ENCODE peak calls at places on chromosomes 4 and X, in four cellular contexts. N, S, J and Z are unnamed samples.

GRCh38 chrX:48934581-48935331 is 15.9 kb upstream of the PIM2 start:
- DNase-seq in J (no peak), S (no peak), N (no peak), Z (no peak)

GRCh38 chrX:56763556-56764152 is 34.6 kb downstream of the NBDY start:
- DNase-seq in N (peak; percentile 15), S (no peak), J (no peak), Z (no peak)

GRCh38 chrX:29535212-29536162 is 679.9 kb upstream of the MAGEB2 start:
- DNase-seq in S (peak; percentile 23), J (no peak), N (no peak), Z (no peak)

GRCh38 chr4:122796801-122797404 is 29.7 kb upstream of the FGF2 start:
- DNase-seq in J (peak; percentile 63), N (no peak), S (no peak), Z (peak; percentile 34)

GRCh38 chr4:74287164-74287563 is 21.1 kb upstream of the EPGN start:
- DNase-seq in N (no peak), J (no peak), S (no peak), Z (no peak)

GRCh38 chr4:186876961-186877626 is 153.4 kb upstream of the FAT1 start:
- DNase-seq in N (no peak), J (no peak), S (no peak), Z (no peak)

GRCh38 chrX:73215263-73215662 is 612 bp upstream of the NAP1L2 start:
- DNase-seq in S (no peak), N (no peak), J (no peak), Z (no peak)

GRCh38 chrX:13220916-13221315 is 98.9 kb downstream of the ATXN3L start:
- DNase-seq in N (no peak), S (no peak), J (no peak), Z (no peak)

GRCh38 chrX:100512471-100512870 is 72.3 kb upstream of the TNMD start:
- DNase-seq in J (no peak), S (peak; percentile 25), N (no peak), Z (peak; percentile 6)

GRCh38 chrX:69163936-69164741 is 1.1 kb downstream of the PJA1 start:
- DNase-seq in J (peak; percentile 28), N (no peak), S (no peak), Z (peak; percentile 17)

GRCh38 chrX:146907391-146908240 is 93.1 kb upstream of the CXorf51A start:
- DNase-seq in S (no peak), N (no peak), J (no peak), Z (no peak)

GRCh38 chr4:166996216-166996615 is 238.1 kb downstream of the SPOCK3 start:
- DNase-seq in N (no peak), S (no peak), J (no peak), Z (no peak)

GRCh38 chr4:159191989-159192388 is 89.1 kb downstream of the RAPGEF2 start:
- DNase-seq in S (peak; percentile 40), J (no peak), N (peak; percentile 65), Z (no peak)

GRCh38 chrX:136200466-136200865 is 50.7 kb downstream of the MAP7D3 start:
- DNase-seq in N (no peak), S (peak; percentile 53), J (no peak), Z (peak; percentile 51)

GRCh38 chr4:142984871-142985585 is 138.9 kb upstream of the INPP4B start:
- DNase-seq in S (peak; percentile 9), J (peak; percentile 18), N (peak; percentile 23), Z (no peak)

GRCh38 chr4:41437264-41437566 is 100.7 kb upstream of the LIMCH1 start:
- DNase-seq in N (no peak), J (no peak), S (no peak), Z (no peak)

GRCh38 chr4:140092094-140092820 is 61.7 kb downstream of the MAML3 start:
- DNase-seq in J (peak; percentile 70), N (no peak), S (no peak), Z (no peak)

GRCh38 chrX:38578152-38578551 is 16.8 kb downstream of the TSPAN7 start:
- DNase-seq in N (peak; percentile 4), S (no peak), J (no peak), Z (no peak)

DNA sequence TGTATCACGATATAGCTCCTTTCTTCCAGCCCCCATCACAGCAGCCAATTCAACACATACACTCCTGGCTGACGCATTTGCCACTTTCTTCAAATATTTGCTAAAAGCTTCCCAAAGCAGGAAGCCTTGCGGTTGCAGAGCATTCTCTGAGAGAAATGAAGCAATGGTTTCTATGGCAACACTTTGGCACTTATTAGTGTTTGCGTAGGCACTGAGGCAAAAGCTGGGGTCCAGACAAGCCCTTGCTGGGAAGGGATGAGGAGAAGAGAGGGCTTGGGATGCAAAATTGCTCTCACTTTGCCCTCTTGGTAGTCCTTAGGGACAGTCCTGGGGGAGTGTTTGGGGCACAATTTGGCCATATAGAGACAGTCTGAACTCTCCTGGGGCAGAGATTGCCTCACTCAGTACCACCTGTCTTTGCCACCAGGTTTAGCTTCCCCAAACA is 55.0 kb upstream of the PAK3 start:
- DNase-seq in J (no peak), S (no peak), N (peak; percentile 9), Z (no peak)
- TF ChIP-seq HMGXB4 in J (no peak), S (no peak), N (no peak), Z (no peak)

GRCh38 chr4:94171616-94172015 is 36.0 kb upstream of the SMARCAD1 start:
- DNase-seq in S (no peak), N (no peak), J (no peak), Z (peak; percentile 29)
- TF ChIP-seq HMGXB4 in S (no peak), N (no peak), J (no peak), Z (no peak)

GRCh38 chr4:71133491-71133890 is 140.0 kb downstream of the DCK start:
- DNase-seq in J (no peak), N (no peak), S (no peak), Z (no peak)

GRCh38 chr4:71132486-71132885 is 139.0 kb downstream of the DCK start:
- DNase-seq in J (no peak), S (no peak), N (no peak), Z (no peak)

GRCh38 chr4:71138007-71138600 is 144.7 kb downstream of the DCK start:
- DNase-seq in J (no peak), N (no peak), S (no peak), Z (no peak)

GRCh38 chr4:71140563-71140962 is 147.1 kb downstream of the DCK start:
- DNase-seq in S (no peak), J (no peak), N (no peak), Z (no peak)

DNA sequence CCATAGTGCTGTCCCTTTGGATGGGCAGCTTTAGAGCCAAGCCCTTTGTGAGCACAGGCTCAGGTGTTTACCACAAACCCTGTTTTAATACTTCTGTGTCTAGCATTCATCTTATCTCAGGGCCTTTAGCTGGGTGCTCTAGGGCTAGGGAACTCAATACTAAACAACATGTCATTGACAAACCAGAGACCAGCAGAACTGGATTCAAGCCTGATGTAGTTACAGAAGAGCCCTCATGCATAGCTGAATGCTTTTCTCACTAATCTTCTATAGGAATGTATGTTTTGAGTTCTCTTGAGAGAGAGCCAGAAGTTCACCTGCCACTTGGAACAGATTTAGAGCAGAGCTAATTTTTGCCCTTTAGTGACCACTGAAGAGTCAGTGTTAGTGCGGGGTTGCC is 142.6 kb downstream of the DCK start:
- DNase-seq in S (no peak), J (no peak), N (no peak), Z (no peak)
- TF ChIP-seq HMGXB4 in S (no peak), J (no peak), N (no peak), Z (no peak)

DNA sequence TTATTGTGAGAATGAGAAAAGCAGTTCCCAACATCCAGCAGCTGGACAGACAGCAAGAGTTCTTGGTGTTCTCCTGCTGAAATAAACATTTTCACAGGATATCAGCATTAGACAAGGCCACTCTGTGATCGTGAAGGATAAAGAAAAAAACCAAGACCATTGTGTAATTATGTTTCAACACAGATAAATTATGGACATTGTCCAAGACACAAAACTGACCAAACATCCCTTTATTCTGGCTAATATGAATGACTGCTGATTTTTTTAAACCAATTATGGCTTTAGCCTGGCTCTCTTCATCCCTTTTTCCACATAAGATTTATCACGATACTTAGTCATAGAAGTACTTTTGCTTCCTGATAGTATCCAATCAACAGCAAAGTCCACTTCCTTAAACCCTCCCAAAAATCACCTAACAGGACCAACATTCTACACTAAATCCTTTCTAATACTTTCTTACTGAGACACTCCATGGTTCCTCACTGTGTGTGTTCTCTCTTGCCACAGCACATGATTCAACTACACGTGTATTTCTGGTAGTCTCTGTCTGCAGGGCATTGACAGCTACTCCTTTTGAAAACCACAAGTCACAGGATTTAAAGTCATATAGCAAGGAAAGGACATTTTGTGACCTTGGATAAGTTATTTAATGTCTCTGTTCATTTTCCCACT is 137.0 kb upstream of the PGRMC2 start:
- DNase-seq in S (no peak), J (no peak), N (no peak), Z (no peak)
- TF ChIP-seq HMGXB4 in S (no peak), J (no peak), N (no peak), Z (no peak)

DNA sequence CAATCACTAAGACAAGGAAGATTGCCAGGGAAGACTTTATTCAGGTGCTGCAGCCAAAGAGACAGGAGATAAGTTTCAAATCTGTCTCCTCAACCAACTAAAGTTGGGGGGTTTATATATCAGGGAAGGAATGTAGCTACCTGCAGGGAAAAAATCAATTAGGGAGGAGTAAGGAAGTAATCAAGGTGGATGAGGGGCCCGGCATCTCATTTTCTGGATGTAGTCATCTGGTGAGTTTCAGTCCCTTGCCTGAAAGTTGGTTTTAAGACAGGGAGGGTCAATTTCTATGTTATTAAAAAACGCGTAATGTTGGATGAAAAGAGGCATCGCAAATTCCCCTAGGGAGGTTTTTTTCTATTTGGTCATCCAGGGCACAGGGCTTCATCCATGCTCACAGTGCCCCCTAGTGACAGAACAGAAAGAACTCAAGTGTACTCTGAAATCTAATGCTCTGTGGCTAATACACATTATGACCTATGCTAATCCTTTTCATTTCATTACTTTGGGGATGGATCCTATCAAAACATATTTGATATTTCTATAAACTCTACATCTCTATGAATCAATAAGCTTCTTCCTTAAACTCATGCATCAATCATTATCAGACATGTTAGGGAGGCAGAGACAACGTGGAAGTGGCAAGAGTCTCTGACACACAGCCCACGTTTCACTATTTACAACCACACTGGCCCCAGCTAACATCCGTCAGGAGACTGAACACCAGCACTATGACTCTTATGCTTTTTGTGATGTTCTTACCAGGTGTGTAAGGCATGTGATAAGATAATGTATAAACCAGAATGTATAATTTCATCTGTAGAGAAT is 1577.0 kb upstream of the TENM3 start:
- DNase-seq in S (peak; percentile 6), J (peak; percentile 28), N (peak; percentile 47), Z (peak; percentile 12)
- TF ChIP-seq HMGXB4 in S (no peak), J (no peak), N (no peak), Z (no peak)

GRCh38 chr4:141458501-141458900 is 177.9 kb upstream of the IL15 start:
- DNase-seq in N (no peak), J (no peak), S (no peak), Z (no peak)
- TF ChIP-seq HMGXB4 in N (no peak), J (no peak), S (no peak), Z (no peak)

GRCh38 chrX:31423575-31424284 is 351.9 kb upstream of the FTHL17 start:
- DNase-seq in J (peak; percentile 23), N (peak; percentile 15), S (peak; percentile 1), Z (peak; percentile 11)
- TF ChIP-seq HMGXB4 in J (no peak), N (no peak), S (no peak), Z (no peak)